ENCODE peak calls at places on chromosomes 6 and 20, in nine cellular contexts. F is Calu3, X is fibroblast of lung, C is posterior cingulate gyrus, Y is GM04504, B is HT1080, R is HTR-8/SVneo, S is left ventricle myocardium superior, G is EH. I is an unnamed sample.

GRCh38 chr20:58907481-58908137 is 55.1 kb downstream of the GNAS start:
- DNase-seq in X (peak; percentile 98), C (peak; percentile 68), F (peak; percentile 58), Y (peak; percentile 98), S (peak; percentile 84), G (peak; percentile 100), B (peak; percentile 80), R (peak; percentile 81), I (peak; percentile 90)

GRCh38 chr6:26455357-26455970 is 2.3 kb upstream of the BTN2A1 start:
- DNase-seq in R (no peak), X (no peak), S (no peak), F (no peak), Y (no peak), C (no peak), B (no peak), G (no peak), I (no peak)

GRCh38 chr6:129733290-129733689 is 23.3 kb upstream of the ARHGAP18 start:
- DNase-seq in C (no peak), X (no peak), Y (no peak), R (no peak), G (no peak), S (no peak), F (no peak), B (no peak), I (no peak)

GRCh38 chr20:49916146-49917002 is 1.0 kb upstream of the SPATA2 start:
- DNase-seq in C (no peak), G (peak; percentile 47), B (peak; percentile 59), F (peak; percentile 85), R (no peak), X (peak; percentile 32), Y (no peak), S (no peak), I (no peak)

GRCh38 chr6:135796884-135797283 is 54.6 kb upstream of the PDE7B start:
- DNase-seq in C (no peak), G (peak; percentile 29), F (no peak), S (no peak), X (no peak), B (no peak), Y (peak; percentile 10), R (no peak), I (no peak)

GRCh38 chr20:37775200-37775599 is 81.4 kb downstream of the CTNNBL1 start:
- DNase-seq in C (no peak), B (no peak), G (no peak), S (no peak), F (no peak), X (no peak), Y (no peak), R (no peak), I (no peak)

GRCh38 chr20:29301624-29302259 is 1955.7 kb upstream of the DEFB115 start:
- DNase-seq in C (no peak), F (no peak), Y (no peak), B (no peak), X (no peak), S (no peak), G (no peak), R (no peak), I (peak; percentile 50)

GRCh38 chr6:14130431-14131075 is 13.0 kb downstream of the CD83 start:
- DNase-seq in F (no peak), C (no peak), X (peak; percentile 46), S (no peak), G (no peak), Y (no peak), R (no peak), B (no peak), I (no peak)

GRCh38 chr20:57593134-57593886 is 26.9 kb downstream of the ZBP1 start:
- DNase-seq in B (no peak), X (no peak), C (no peak), G (no peak), R (no peak), Y (no peak), F (no peak), S (no peak), I (no peak)

I was measured in Right ventricle myocardium inferior.